ENCODE peak calls at places on chromosomes 12 and 14, in four cellular contexts. One of them, this sample, is unnamed.

GRCh38 chr12:130581782-130582181 is 134.3 kb downstream of the RIMBP2 start:
- DNase-seq in A549: no peak
- DNase-seq in activated naive CD4-positive, alpha-beta T cell treated with anti-CD3 and anti-CD28 coated beads, Interleukin-2, amount 10 ng/mL, durations not matched to agents 7 days and 5 days: no peak
- DNase-seq in iPS DF 19.7: no peak
- DNase-seq in this sample: no peak

GRCh38 chr14:45492876-45493275 is 239.9 kb upstream of the MIS18BP1 start:
- DNase-seq in A549: no peak
- DNase-seq in activated naive CD4-positive, alpha-beta T cell treated with anti-CD3 and anti-CD28 coated beads, Interleukin-2, amount 10 ng/mL, durations not matched to agents 7 days and 5 days: no peak
- DNase-seq in iPS DF 19.7: no peak
- DNase-seq in this sample: no peak

GRCh38 chr12:12079291-12079690 is 8.6 kb downstream of the BCL2L14 start:
- DNase-seq in iPS DF 19.7: no peak
- DNase-seq in activated naive CD4-positive, alpha-beta T cell treated with anti-CD3 and anti-CD28 coated beads, Interleukin-2, amount 10 ng/mL, durations not matched to agents 7 days and 5 days: no peak
- DNase-seq in A549: no peak
- DNase-seq in this sample: peak

GRCh38 chr12:127393460-127393859 is 873.5 kb upstream of the TMEM132C start:
- DNase-seq in iPS DF 19.7: no peak
- DNase-seq in activated naive CD4-positive, alpha-beta T cell treated with anti-CD3 and anti-CD28 coated beads, Interleukin-2, amount 10 ng/mL, durations not matched to agents 7 days and 5 days: no peak
- DNase-seq in A549: no peak
- DNase-seq in this sample: no peak

GRCh38 chr14:70789361-70789760 is 20.0 kb downstream of the MAP3K9 start:
- DNase-seq in iPS DF 19.7: no peak
- DNase-seq in activated naive CD4-positive, alpha-beta T cell treated with anti-CD3 and anti-CD28 coated beads, Interleukin-2, amount 10 ng/mL, durations not matched to agents 7 days and 5 days: no peak
- DNase-seq in A549: no peak
- DNase-seq in this sample: peak

GRCh38 chr12:57124259-57124877 is 3.9 kb upstream of the LRP1 start:
- DNase-seq in activated naive CD4-positive, alpha-beta T cell treated with anti-CD3 and anti-CD28 coated beads, Interleukin-2, amount 10 ng/mL, durations not matched to agents 7 days and 5 days: peak
- DNase-seq in iPS DF 19.7: no peak
- DNase-seq in A549: peak
- DNase-seq in this sample: peak

GRCh38 chr12:62006076-62006732 is 254.0 kb upstream of the USP15 start:
- DNase-seq in iPS DF 19.7: peak
- DNase-seq in activated naive CD4-positive, alpha-beta T cell treated with anti-CD3 and anti-CD28 coated beads, Interleukin-2, amount 10 ng/mL, durations not matched to agents 7 days and 5 days: peak
- DNase-seq in A549: peak
- DNase-seq in this sample: peak

GRCh38 chr12:979355-979754 is 11.7 kb upstream of the ERC1 start:
- DNase-seq in A549: no peak
- DNase-seq in iPS DF 19.7: no peak
- DNase-seq in activated naive CD4-positive, alpha-beta T cell treated with anti-CD3 and anti-CD28 coated beads, Interleukin-2, amount 10 ng/mL, durations not matched to agents 7 days and 5 days: no peak
- DNase-seq in this sample: no peak

GRCh38 chr14:102184678-102185040 is 45.0 kb downstream of the WDR20 start:
- DNase-seq in activated naive CD4-positive, alpha-beta T cell treated with anti-CD3 and anti-CD28 coated beads, Interleukin-2, amount 10 ng/mL, durations not matched to agents 7 days and 5 days: no peak
- DNase-seq in iPS DF 19.7: no peak
- DNase-seq in A549: no peak
- DNase-seq in this sample: no peak

GRCh38 chr12:20950248-20950647 is 139.7 kb downstream of the SLCO1B3 start:
- DNase-seq in activated naive CD4-positive, alpha-beta T cell treated with anti-CD3 and anti-CD28 coated beads, Interleukin-2, amount 10 ng/mL, durations not matched to agents 7 days and 5 days: no peak
- DNase-seq in iPS DF 19.7: no peak
- DNase-seq in A549: peak
- DNase-seq in this sample: peak

GRCh38 chr12:104288635-104289258 is 14.8 kb upstream of the EID3 start:
- DNase-seq in activated naive CD4-positive, alpha-beta T cell treated with anti-CD3 and anti-CD28 coated beads, Interleukin-2, amount 10 ng/mL, durations not matched to agents 7 days and 5 days: peak
- DNase-seq in iPS DF 19.7: peak
- DNase-seq in A549: peak
- DNase-seq in this sample: peak

GRCh38 chr12:86801439-86801838 is 545.2 kb upstream of the MGAT4C start:
- DNase-seq in A549: no peak
- DNase-seq in iPS DF 19.7: no peak
- DNase-seq in activated naive CD4-positive, alpha-beta T cell treated with anti-CD3 and anti-CD28 coated beads, Interleukin-2, amount 10 ng/mL, durations not matched to agents 7 days and 5 days: no peak
- DNase-seq in this sample: no peak

GRCh38 chr14:101082436-101083384 is 179.2 kb upstream of the RTL1 start:
- DNase-seq in activated naive CD4-positive, alpha-beta T cell treated with anti-CD3 and anti-CD28 coated beads, Interleukin-2, amount 10 ng/mL, durations not matched to agents 7 days and 5 days: peak
- DNase-seq in iPS DF 19.7: no peak
- DNase-seq in A549: no peak
- DNase-seq in this sample: no peak

GRCh38 chr12:15634010-15634676 is 155.0 kb downstream of the EPS8 start:
- DNase-seq in iPS DF 19.7: no peak
- DNase-seq in activated naive CD4-positive, alpha-beta T cell treated with anti-CD3 and anti-CD28 coated beads, Interleukin-2, amount 10 ng/mL, durations not matched to agents 7 days and 5 days: no peak
- DNase-seq in A549: no peak
- DNase-seq in this sample: peak